ENCODE peak calls at places on chromosomes 11 and 22, in six cellular contexts. One of them, this sample, is unnamed.

GRCh38 chr22:43001271-43002197 is 13.4 kb downstream of the PACSIN2 start:
- DNase-seq in stimulated activated CD8-positive, alpha-beta memory T cell treated with anti-CD3 and anti-CD28 coated beads, Interleukin-4, amount 100 ng/mL, for 24 hours: no peak
- DNase-seq in hepatic stellate cell: no peak
- DNase-seq in stimulated activated CD4-positive, alpha-beta T cell treated with anti-CD3 and anti-CD28 coated beads, TNF-alpha, amount 100 ng/mL, for 48 hours: no peak
- DNase-seq in fibroblast of lung: peak
- DNase-seq in ovary: no peak
- DNase-seq in this sample: no peak

GRCh38 chr11:132361011-132361550 is 990.7 kb downstream of the NTM start:
- DNase-seq in ovary: no peak
- DNase-seq in stimulated activated CD4-positive, alpha-beta T cell treated with anti-CD3 and anti-CD28 coated beads, TNF-alpha, amount 100 ng/mL, for 48 hours: no peak
- DNase-seq in hepatic stellate cell: no peak
- DNase-seq in stimulated activated CD8-positive, alpha-beta memory T cell treated with anti-CD3 and anti-CD28 coated beads, Interleukin-4, amount 100 ng/mL, for 24 hours: no peak
- DNase-seq in fibroblast of lung: no peak
- DNase-seq in this sample: no peak

GRCh38 chr11:57311109-57311936 is 13.4 kb downstream of the TNKS1BP1 start:
- DNase-seq in fibroblast of lung: peak
- DNase-seq in hepatic stellate cell: peak
- DNase-seq in stimulated activated CD8-positive, alpha-beta memory T cell treated with anti-CD3 and anti-CD28 coated beads, Interleukin-4, amount 100 ng/mL, for 24 hours: peak
- DNase-seq in ovary: peak
- DNase-seq in stimulated activated CD4-positive, alpha-beta T cell treated with anti-CD3 and anti-CD28 coated beads, TNF-alpha, amount 100 ng/mL, for 48 hours: peak
- DNase-seq in this sample: peak

GRCh38 chr11:19433791-19434190 is 193.0 kb upstream of the E2F8 start:
- DNase-seq in fibroblast of lung: no peak
- DNase-seq in stimulated activated CD4-positive, alpha-beta T cell treated with anti-CD3 and anti-CD28 coated beads, TNF-alpha, amount 100 ng/mL, for 48 hours: no peak
- DNase-seq in hepatic stellate cell: no peak
- DNase-seq in ovary: no peak
- DNase-seq in stimulated activated CD8-positive, alpha-beta memory T cell treated with anti-CD3 and anti-CD28 coated beads, Interleukin-4, amount 100 ng/mL, for 24 hours: no peak
- DNase-seq in this sample: no peak

GRCh38 chr22:20519558-20519957 is 12.1 kb downstream of the MED15 start:
- DNase-seq in fibroblast of lung: no peak
- DNase-seq in ovary: no peak
- DNase-seq in stimulated activated CD8-positive, alpha-beta memory T cell treated with anti-CD3 and anti-CD28 coated beads, Interleukin-4, amount 100 ng/mL, for 24 hours: no peak
- DNase-seq in hepatic stellate cell: no peak
- DNase-seq in stimulated activated CD4-positive, alpha-beta T cell treated with anti-CD3 and anti-CD28 coated beads, TNF-alpha, amount 100 ng/mL, for 48 hours: no peak
- DNase-seq in this sample: no peak

GRCh38 chr11:106399075-106399500 is 321.6 kb downstream of the AASDHPPT start:
- DNase-seq in ovary: peak
- DNase-seq in fibroblast of lung: peak
- DNase-seq in hepatic stellate cell: peak
- DNase-seq in stimulated activated CD4-positive, alpha-beta T cell treated with anti-CD3 and anti-CD28 coated beads, TNF-alpha, amount 100 ng/mL, for 48 hours: no peak
- DNase-seq in stimulated activated CD8-positive, alpha-beta memory T cell treated with anti-CD3 and anti-CD28 coated beads, Interleukin-4, amount 100 ng/mL, for 24 hours: no peak
- DNase-seq in this sample: no peak

GRCh38 chr11:45513806-45514340 is 151.5 kb downstream of the CHST1 start:
- DNase-seq in fibroblast of lung: no peak
- DNase-seq in hepatic stellate cell: no peak
- DNase-seq in stimulated activated CD4-positive, alpha-beta T cell treated with anti-CD3 and anti-CD28 coated beads, TNF-alpha, amount 100 ng/mL, for 48 hours: no peak
- DNase-seq in ovary: no peak
- DNase-seq in stimulated activated CD8-positive, alpha-beta memory T cell treated with anti-CD3 and anti-CD28 coated beads, Interleukin-4, amount 100 ng/mL, for 24 hours: no peak
- DNase-seq in this sample: no peak

GRCh38 chr11:75980031-75980430 is 165.0 kb downstream of the UVRAG start:
- DNase-seq in ovary: no peak
- DNase-seq in stimulated activated CD8-positive, alpha-beta memory T cell treated with anti-CD3 and anti-CD28 coated beads, Interleukin-4, amount 100 ng/mL, for 24 hours: no peak
- DNase-seq in hepatic stellate cell: no peak
- DNase-seq in stimulated activated CD4-positive, alpha-beta T cell treated with anti-CD3 and anti-CD28 coated beads, TNF-alpha, amount 100 ng/mL, for 48 hours: no peak
- DNase-seq in fibroblast of lung: no peak
- DNase-seq in this sample: no peak

GRCh38 chr11:82682003-82682751 is 51.5 kb downstream of the FAM181B start:
- DNase-seq in ovary: no peak
- DNase-seq in hepatic stellate cell: peak
- DNase-seq in fibroblast of lung: peak
- DNase-seq in stimulated activated CD8-positive, alpha-beta memory T cell treated with anti-CD3 and anti-CD28 coated beads, Interleukin-4, amount 100 ng/mL, for 24 hours: no peak
- DNase-seq in stimulated activated CD4-positive, alpha-beta T cell treated with anti-CD3 and anti-CD28 coated beads, TNF-alpha, amount 100 ng/mL, for 48 hours: no peak
- DNase-seq in this sample: no peak

GRCh38 chr11:61635787-61636186 is 44.4 kb upstream of the DAGLA start:
- DNase-seq in hepatic stellate cell: no peak
- DNase-seq in stimulated activated CD4-positive, alpha-beta T cell treated with anti-CD3 and anti-CD28 coated beads, TNF-alpha, amount 100 ng/mL, for 48 hours: no peak
- DNase-seq in fibroblast of lung: no peak
- DNase-seq in ovary: no peak
- DNase-seq in stimulated activated CD8-positive, alpha-beta memory T cell treated with anti-CD3 and anti-CD28 coated beads, Interleukin-4, amount 100 ng/mL, for 24 hours: no peak
- DNase-seq in this sample: no peak